ENCODE peak calls at places on chromosomes 13 and 19, in six cellular contexts. F is hepatocyte, A is GM23248, C is neural progenitor cell, W is SK-N-SH, E is PC-3. K is an unnamed sample.

GRCh38 chr13:110001622-110002275 is 215.4 kb upstream of the IRS2 start:
- DNase-seq in A (peak), E (peak), C (no peak), W (no peak), F (no peak), K (no peak)

GRCh38 chr13:19681517-19681916 is 48.1 kb downstream of the MPHOSPH8 start:
- DNase-seq in E (no peak), C (peak), F (no peak), A (no peak), W (no peak), K (peak)

GRCh38 chr13:44576396-44577235 is 486 bp upstream of the TSC22D1 start:
- DNase-seq in W (peak), A (peak), E (no peak), F (peak), C (peak), K (no peak)

GRCh38 chr13:79311456-79311855 is 94.6 kb downstream of the RBM26 start:
- DNase-seq in F (no peak), C (no peak), A (peak), E (no peak), W (no peak), K (no peak)

GRCh38 chr19:54183431-54183830 is 5.9 kb downstream of the MBOAT7 start:
- DNase-seq in W (no peak), C (no peak), A (no peak), E (no peak), F (no peak), K (no peak)

GRCh38 chr13:99650410-99650809 is 149.1 kb downstream of the TM9SF2 start:
- DNase-seq in F (no peak), C (no peak), E (no peak), A (no peak), W (no peak), K (no peak)

GRCh38 chr19:40592170-40592569 is 9.0 kb upstream of the LTBP4 start:
- DNase-seq in C (peak), A (peak), W (peak), E (peak), F (no peak), K (peak)

GRCh38 chr13:113861433-113862030 is 2.3 kb downstream of the GAS6 start:
- DNase-seq in C (no peak), A (no peak), F (no peak), W (peak), E (no peak), K (no peak)

GRCh38 chr13:26335158-26335557 is 81.2 kb downstream of the CDK8 start:
- DNase-seq in F (no peak), C (no peak), W (no peak), E (no peak), A (no peak), K (no peak)

GRCh38 chr19:33063356-33064116 is 1.2 kb downstream of the RHPN2 start:
- DNase-seq in E (peak), F (peak), C (peak), A (no peak), W (peak), K (peak)

GRCh38 chr19:10769533-10770491 is 51.9 kb downstream of the DNM2 start:
- DNase-seq in F (peak), E (peak), C (peak), W (peak), A (peak), K (peak)

GRCh38 chr13:101289764-101290163 is 126.5 kb downstream of the NALCN start:
- DNase-seq in E (no peak), F (peak), A (peak), W (peak), C (peak), K (peak)

GRCh38 chr13:43991773-43992201 is 112.1 kb downstream of the LACC1 start:
- DNase-seq in E (peak), W (no peak), A (no peak), C (no peak), F (no peak), K (peak)

GRCh38 chr19:1406496-1406817 is 929 bp upstream of the DAZAP1 start:
- DNase-seq in C (no peak), W (no peak), A (no peak), E (no peak), F (no peak), K (peak)

GRCh38 chr13:47457631-47458030 is 543.4 kb downstream of the SUCLA2 start:
- DNase-seq in E (no peak), F (no peak), A (peak), W (no peak), C (no peak), K (no peak)

GRCh38 chr19:3055741-3056453 is 6.4 kb downstream of the TLE5 start:
- DNase-seq in W (no peak), C (no peak), E (peak), F (peak), A (no peak), K (peak)

GRCh38 chr13:41064493-41064892 is 3.2 kb downstream of the WBP4 start:
- DNase-seq in F (no peak), W (no peak), C (no peak), A (peak), E (peak), K (no peak)

GRCh38 chr13:60584976-60585375 is 188.0 kb downstream of the TDRD3 start:
- DNase-seq in A (peak), C (peak), F (peak), E (no peak), W (no peak), K (peak)

GRCh38 chr19:44061038-44061437 is 9.2 kb downstream of the ZNF223 start:
- DNase-seq in E (no peak), A (no peak), F (no peak), C (no peak), W (no peak), K (no peak)

GRCh38 chr13:49996166-49996915 is 501 bp upstream of the TRIM13 start:
- DNase-seq in E (peak), C (peak), F (peak), A (peak), W (peak), K (peak)

GRCh38 chr19:3692141-3693029 is 7.9 kb downstream of the PIP5K1C start:
- DNase-seq in F (no peak), E (peak), A (no peak), W (peak), C (no peak), K (no peak)

GRCh38 chr13:101736551-101736950 is 284.1 kb downstream of the ITGBL1 start:
- DNase-seq in A (no peak), W (no peak), F (no peak), E (no peak), C (no peak), K (no peak)

GRCh38 chr13:86002921-86003488 is 203.8 kb upstream of the SLITRK6 start:
- DNase-seq in A (no peak), C (peak), F (no peak), W (no peak), E (no peak), K (no peak)

GRCh38 chr13:44758595-44759221 is 182.6 kb upstream of the TSC22D1 start:
- DNase-seq in A (peak), C (no peak), E (peak), F (peak), W (no peak), K (no peak)

GRCh38 chr13:113407103-113407530 is 43.2 kb upstream of the GRTP1 start:
- DNase-seq in F (no peak), A (no peak), C (no peak), W (no peak), E (no peak), K (no peak)

GRCh38 chr13:32150239-32150638 is 118.7 kb downstream of the FRY start:
- DNase-seq in F (no peak), C (no peak), A (peak), E (no peak), W (no peak), K (no peak)

GRCh38 chr13:69704311-69704710 is 403.3 kb upstream of the ATXN8OS start:
- DNase-seq in W (no peak), C (no peak), A (no peak), F (no peak), E (no peak), K (no peak)

GRCh38 chr13:98327326-98328314 is 150.6 kb upstream of the RNF113B start:
- DNase-seq in F (peak), W (no peak), A (peak), C (peak), E (no peak), K (peak)
- TF ChIP-seq EZH2phosphoT487 in F (no peak), W (no peak), A (no peak), C (no peak), E (no peak), K (no peak)

GRCh38 chr19:57269515-57270250 is 10.6 kb upstream of the ZNF460 start:
- DNase-seq in E (peak), C (no peak), W (peak), F (peak), A (peak), K (no peak)
- TF ChIP-seq EZH2phosphoT487 in E (no peak), C (no peak), W (no peak), F (no peak), A (no peak), K (no peak)

DNA sequence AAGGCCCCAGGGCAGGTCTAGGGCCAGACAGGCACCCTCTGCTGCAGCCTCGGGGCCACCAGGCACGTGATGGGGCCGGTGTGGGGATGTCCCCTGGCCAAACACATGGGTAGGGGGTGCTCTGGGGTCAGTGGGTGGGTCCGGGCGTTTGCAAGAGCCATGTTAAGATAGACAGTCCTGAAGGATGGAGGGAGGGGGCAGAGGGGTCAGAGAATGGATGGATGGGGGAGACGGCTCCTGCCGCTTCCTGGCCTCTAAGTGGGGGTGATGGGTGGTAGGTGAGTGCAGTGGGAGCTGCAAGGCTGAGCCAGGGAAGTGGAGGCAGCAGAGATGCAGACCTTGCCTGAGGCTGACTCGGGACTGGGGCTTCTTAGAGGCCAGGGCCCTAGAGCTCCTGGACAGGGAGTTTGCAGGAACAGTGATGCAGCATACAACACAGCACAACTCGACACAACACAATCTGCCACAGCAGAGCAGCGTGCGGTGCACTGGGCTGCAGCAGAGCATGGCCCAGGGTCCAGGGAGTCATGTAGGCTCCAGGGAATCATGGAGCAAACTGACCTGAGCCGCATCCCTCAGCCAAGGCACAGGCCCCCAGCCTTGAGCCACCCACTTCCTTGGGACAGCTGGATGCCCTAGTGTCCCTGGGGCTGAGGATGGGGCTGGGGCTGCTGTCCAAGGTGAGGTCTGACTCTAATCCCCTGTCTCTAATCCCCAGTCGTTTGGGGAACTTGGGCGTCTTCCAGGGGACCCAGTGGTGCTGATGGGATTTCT is 97.5 kb downstream of the SCGB2B2 start:
- DNase-seq in E (no peak), F (no peak), A (no peak), C (no peak), W (no peak), K (no peak)
- TF ChIP-seq EZH2phosphoT487 in E (no peak), F (no peak), A (no peak), C (no peak), W (no peak), K (no peak)

DNA sequence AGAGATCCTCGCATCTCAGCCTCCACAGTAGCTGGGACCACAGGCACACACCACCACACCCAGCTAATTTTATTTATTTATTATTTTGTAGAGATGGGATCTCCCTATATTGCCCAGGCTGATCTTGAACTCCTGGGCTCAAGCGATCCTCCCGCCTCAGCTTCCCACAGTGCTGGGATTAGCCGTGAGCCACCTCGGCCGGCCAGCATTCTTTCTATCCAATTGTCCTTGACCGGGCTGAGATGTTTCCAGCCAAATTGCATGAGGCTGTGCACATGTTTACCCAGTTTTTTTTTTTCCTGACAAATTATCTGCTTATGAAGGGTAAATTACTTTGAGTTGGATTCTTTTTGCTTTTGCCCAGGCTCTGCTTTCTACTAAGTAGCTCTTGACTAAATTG is 28.2 kb downstream of the UNC13A start:
- DNase-seq in E (no peak), F (no peak), C (no peak), W (no peak), A (no peak), K (no peak)
- TF ChIP-seq EZH2phosphoT487 in E (no peak), F (no peak), C (no peak), W (no peak), A (no peak), K (no peak)

GRCh38 chr19:14556662-14557188 is 15.1 kb downstream of the NDUFB7 start:
- DNase-seq in F (peak), E (peak), C (peak), A (peak), W (peak), K (peak)

GRCh38 chr19:14558370-14559066 is 13.3 kb downstream of the NDUFB7 start:
- DNase-seq in F (no peak), W (no peak), C (no peak), A (no peak), E (no peak), K (no peak)

GRCh38 chr19:14553939-14554243 is 18.0 kb downstream of the NDUFB7 start:
- DNase-seq in C (no peak), E (no peak), A (no peak), F (no peak), W (no peak), K (no peak)

GRCh38 chr19:14554382-14554812 is 17.5 kb downstream of the NDUFB7 start:
- DNase-seq in A (no peak), E (peak), W (no peak), C (no peak), F (peak), K (peak)

GRCh38 chr19:14555918-14556661 is 15.8 kb downstream of the NDUFB7 start:
- DNase-seq in C (no peak), E (peak), F (no peak), A (peak), W (no peak), K (no peak)
- TF ChIP-seq EZH2phosphoT487 in C (no peak), E (no peak), F (no peak), A (no peak), W (no peak), K (no peak)

GRCh38 chr13:24709186-24709913 is 29.1 kb downstream of the ATP12A start:
- DNase-seq in A (no peak), E (no peak), C (no peak), F (no peak), W (no peak), K (peak)
- TF ChIP-seq EZH2phosphoT487 in A (no peak), E (no peak), C (no peak), F (no peak), W (no peak), K (no peak)

GRCh38 chr19:35295453-35295791 is 3.5 kb downstream of the MAG start:
- DNase-seq in F (no peak), C (no peak), W (no peak), A (no peak), E (no peak), K (no peak)

GRCh38 chr19:35292986-35293732 is 1.2 kb downstream of the MAG start:
- DNase-seq in W (no peak), F (no peak), C (no peak), E (no peak), A (peak), K (no peak)

GRCh38 chr19:35294859-35295258 is 2.9 kb downstream of the MAG start:
- DNase-seq in C (no peak), E (no peak), A (peak), F (no peak), W (no peak), K (no peak)

GRCh38 chr19:35293733-35294309 is 1.9 kb downstream of the MAG start:
- DNase-seq in W (no peak), E (no peak), A (no peak), C (no peak), F (no peak), K (peak)

GRCh38 chr19:35294328-35294727 is 2.4 kb downstream of the MAG start:
- DNase-seq in E (no peak), A (peak), W (no peak), C (no peak), F (no peak), K (no peak)
- TF ChIP-seq EZH2phosphoT487 in E (no peak), A (no peak), W (no peak), C (no peak), F (no peak), K (no peak)

GRCh38 chr13:77784531-77784930 is 87.0 kb downstream of the SLAIN1 start:
- DNase-seq in W (no peak), F (no peak), E (no peak), C (peak), A (no peak), K (peak)
- TF ChIP-seq EZH2phosphoT487 in W (no peak), F (no peak), E (no peak), C (no peak), A (no peak), K (no peak)

GRCh38 chr13:81305928-81306327 is 965.0 kb upstream of the SPRY2 start:
- DNase-seq in W (no peak), E (no peak), C (no peak), F (no peak), A (no peak), K (no peak)

GRCh38 chr13:81302125-81302524 is 961.2 kb upstream of the SPRY2 start:
- DNase-seq in W (no peak), C (no peak), A (no peak), E (no peak), F (no peak), K (no peak)

GRCh38 chr13:81302677-81303076 is 961.8 kb upstream of the SPRY2 start:
- DNase-seq in E (no peak), A (no peak), C (no peak), W (no peak), F (no peak), K (no peak)

DNA sequence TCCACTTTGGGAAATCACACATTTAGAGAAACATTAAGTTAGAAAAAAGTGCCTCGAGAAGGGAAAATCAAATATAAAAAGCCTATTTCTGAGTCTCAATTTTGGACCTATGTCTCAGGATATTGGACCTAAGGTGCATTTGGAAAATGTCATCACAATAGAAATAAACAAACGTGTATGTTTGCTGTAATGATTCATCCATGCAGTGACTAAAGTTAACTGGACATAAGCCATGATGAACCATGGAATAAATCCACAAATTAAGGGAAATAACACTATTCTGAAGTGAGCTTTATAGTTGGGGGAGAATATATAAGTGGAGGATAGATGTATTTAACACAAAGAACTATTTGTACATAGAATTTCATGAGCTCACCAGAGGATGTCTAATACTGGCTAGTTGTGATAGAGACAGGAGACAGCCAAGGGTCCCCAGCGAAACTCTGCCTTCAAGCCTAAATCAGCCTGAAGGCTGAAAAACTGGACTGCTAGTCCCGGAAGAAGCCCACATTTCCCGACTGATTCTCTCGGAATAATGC is 963.3 kb upstream of the SPRY2 start:
- DNase-seq in A (no peak), C (no peak), W (no peak), E (peak), F (no peak), K (no peak)
- TF ChIP-seq EZH2phosphoT487 in A (no peak), C (no peak), W (no peak), E (no peak), F (no peak), K (no peak)